ENCODE peak calls at places on chromosomes 11 and 22, in four cellular contexts. P is iris pigment epithelial cell; G is CD8-positive, alpha-beta memory T cell; B is epithelial cell of prostate. S is an unnamed sample.

GRCh38 chr11:131809203-131809948 is 439.0 kb downstream of the NTM start:
- DNase-seq in B (no peak), P (no peak), G (no peak), S (no peak)

GRCh38 chr11:68845351-68846002 is 3.8 kb upstream of the CPT1A start:
- DNase-seq in B (no peak), G (no peak), P (no peak), S (no peak)

GRCh38 chr22:50476819-50477344 is 2.0 kb upstream of the SBF1 start:
- DNase-seq in G (no peak), P (no peak), B (no peak), S (no peak)

GRCh38 chr11:118434553-118435232 is 1.6 kb upstream of the KMT2A start:
- DNase-seq in P (peak; percentile 60), G (no peak), B (no peak), S (peak; percentile 49)

GRCh38 chr11:65459552-65459951 is 37.0 kb downstream of the NEAT1 start:
- DNase-seq in P (no peak), B (no peak), G (no peak), S (no peak)

GRCh38 chr11:7422544-7423331 is 62.6 kb upstream of the OLFML1 start:
- DNase-seq in P (no peak), G (no peak), B (no peak), S (no peak)

GRCh38 chr11:18010271-18010670 is 2.6 kb downstream of the SERGEF start:
- DNase-seq in P (no peak), G (peak; percentile 18), B (no peak), S (no peak)

GRCh38 chr11:58796333-58797049 is 48.0 kb downstream of the GLYATL2 start:
- DNase-seq in G (no peak), P (no peak), B (no peak), S (no peak)

GRCh38 chr11:124069429-124070401 is 28.6 kb upstream of the OR10G7 start:
- DNase-seq in P (peak; percentile 76), B (no peak), G (no peak), S (peak; percentile 77)

GRCh38 chr22:30402036-30402759 is 5.4 kb downstream of the SEC14L2 start:
- DNase-seq in P (no peak), B (no peak), G (no peak), S (peak; percentile 51)

GRCh38 chr11:80838153-80838552 is 1397.3 kb upstream of the TENM4 start:
- DNase-seq in G (no peak), B (no peak), P (no peak), S (no peak)

GRCh38 chr11:107011977-107012376 is 6.3 kb downstream of the GUCY1A2 start:
- DNase-seq in P (peak; percentile 41), G (no peak), B (no peak), S (peak; percentile 53)

GRCh38 chr11:78079232-78080083 is at the start of gene NDUFC2:
- DNase-seq in P (peak; percentile 89), B (no peak), G (peak; percentile 52), S (peak; percentile 89)

GRCh38 chr22:35903571-35904331 is 124.9 kb downstream of the RBFOX2 start:
- DNase-seq in G (no peak), B (no peak), P (no peak), S (no peak)

GRCh38 chr11:58775066-58775708 is 43.4 kb upstream of the GLYAT start:
- DNase-seq in P (no peak), G (no peak), B (no peak), S (no peak)

GRCh38 chr11:70668204-70669202 is 270.2 kb downstream of the CTTN start:
- DNase-seq in G (no peak), B (no peak), P (no peak), S (no peak)

GRCh38 chr22:29747832-29748231 is 19.0 kb downstream of the ZMAT5 start:
- DNase-seq in B (no peak), G (no peak), P (no peak), S (no peak)

GRCh38 chr11:100830978-100831732 is 144.1 kb downstream of the ARHGAP42 start:
- DNase-seq in G (no peak), B (no peak), P (peak; percentile 82), S (peak; percentile 82)

GRCh38 chr11:75562836-75563484 is 907 bp downstream of the SERPINH1 start:
- DNase-seq in B (no peak), P (peak; percentile 65), G (no peak), S (peak; percentile 72)

GRCh38 chr11:32116668-32117067 is 25.8 kb downstream of the RCN1 start:
- DNase-seq in G (no peak), B (no peak), P (peak; percentile 21), S (no peak)

GRCh38 chr11:2576116-2576515 is 123.7 kb downstream of the KCNQ1OT1 start:
- DNase-seq in P (no peak), G (no peak), B (no peak), S (no peak)

GRCh38 chr22:50186789-50187523 is 1.2 kb downstream of the TRABD start:
- DNase-seq in B (no peak), G (peak; percentile 34), P (peak; percentile 29), S (peak; percentile 35)

GRCh38 chr11:3220101-3220500 is 1.5 kb upstream of the MRGPRG start:
- DNase-seq in B (no peak), G (no peak), P (no peak), S (no peak)

GRCh38 chr11:28730336-28730735 is 622.1 kb downstream of the METTL15 start:
- DNase-seq in B (no peak), G (no peak), P (peak; percentile 35), S (no peak)

GRCh38 chr11:74138572-74138971 is 32.2 kb downstream of the C2CD3 start:
- DNase-seq in G (no peak), P (peak; percentile 98), B (peak; percentile 86), S (peak; percentile 98)

GRCh38 chr11:11513438-11513837 is 108.4 kb downstream of the GALNT18 start:
- DNase-seq in B (no peak), P (peak; percentile 5), G (no peak), S (no peak)

GRCh38 chr11:61265357-61265756 is 24.4 kb downstream of the PGA5 start:
- DNase-seq in G (no peak), P (no peak), B (no peak), S (no peak)

GRCh38 chr11:70204466-70204799 is 1.3 kb downstream of the FADD start:
- DNase-seq in P (no peak), B (no peak), G (no peak), S (no peak)

GRCh38 chr11:67056640-67057409 is at the start of gene RHOD:
- DNase-seq in G (peak; percentile 12), B (no peak), P (no peak), S (peak; percentile 31)

GRCh38 chr11:119964136-119965025 is 173.5 kb downstream of the TRIM29 start:
- DNase-seq in B (no peak), G (no peak), P (no peak), S (peak; percentile 4)

GRCh38 chr11:111935331-111936044 is 1.7 kb upstream of the DIXDC1 start:
- DNase-seq in P (peak; percentile 69), B (no peak), G (no peak), S (peak; percentile 84)

GRCh38 chr11:120215634-120216033 is 4.8 kb downstream of the OAF start:
- DNase-seq in G (no peak), B (no peak), P (peak; percentile 58), S (peak; percentile 49)

GRCh38 chr22:42444060-42444904 is 12.1 kb upstream of the NFAM1 start:
- DNase-seq in P (peak; percentile 93), G (peak; percentile 73), B (peak; percentile 49), S (peak; percentile 93)

S was measured in choroid plexus epithelial cell.